ENCODE peak calls at places on chromosomes 7 and 10, in four cellular contexts. One of them, this sample, is unnamed.
A peak's percentile ranks its signal among the peaks of the same experiment; 100 is the strongest.

GRCh38 chr7:1531263-1531978 is 919 bp downstream of the MAFK start:
- DNase-seq in HepG2: no peak
- DNase-seq in Panc1: no peak
- DNase-seq in K562: peak; percentile 42
- DNase-seq in this sample: no peak

GRCh38 chr7:48193421-48193820 is 22.2 kb downstream of the ABCA13 start:
- DNase-seq in HepG2: no peak
- DNase-seq in Panc1: no peak
- DNase-seq in K562: no peak
- DNase-seq in this sample: no peak

GRCh38 chr10:75335191-75335590 is 66.4 kb downstream of the ZNF503 start:
- DNase-seq in HepG2: no peak
- DNase-seq in Panc1: no peak
- DNase-seq in K562: no peak
- DNase-seq in this sample: no peak

GRCh38 chr7:27165089-27165654 is at the start of gene HOXA9:
- DNase-seq in HepG2: no peak
- DNase-seq in Panc1: no peak
- DNase-seq in K562: no peak
- DNase-seq in this sample: peak; percentile 94

GRCh38 chr7:105691692-105692564 is 110.6 kb upstream of the EFCAB10 start:
- DNase-seq in HepG2: no peak
- DNase-seq in Panc1: no peak
- DNase-seq in K562: no peak
- DNase-seq in this sample: no peak

GRCh38 chr7:101814996-101815825 is 2.2 kb upstream of the CUX1 start:
- DNase-seq in HepG2: no peak
- DNase-seq in Panc1: no peak
- DNase-seq in K562: peak; percentile 92
- DNase-seq in this sample: no peak

GRCh38 chr10:47415520-47416304 is 31.6 kb upstream of the ZNF488 start:
- DNase-seq in HepG2: no peak
- DNase-seq in Panc1: no peak
- DNase-seq in K562: no peak
- DNase-seq in this sample: no peak

GRCh38 chr7:94182721-94183120 is 178.6 kb upstream of the BET1 start:
- DNase-seq in HepG2: no peak
- DNase-seq in Panc1: no peak
- DNase-seq in K562: no peak
- DNase-seq in this sample: no peak

GRCh38 chr7:15309891-15310290 is 251.9 kb downstream of the AGMO start:
- DNase-seq in HepG2: no peak
- DNase-seq in Panc1: no peak
- DNase-seq in K562: no peak
- DNase-seq in this sample: no peak

GRCh38 chr10:72261323-72262018 is 12.3 kb upstream of the DDIT4 start:
- DNase-seq in HepG2: no peak
- DNase-seq in Panc1: no peak
- DNase-seq in K562: peak; percentile 70
- DNase-seq in this sample: no peak

GRCh38 chr10:27482984-27483956 is 20.8 kb upstream of the RAB18 start:
- DNase-seq in HepG2: no peak
- DNase-seq in Panc1: no peak
- DNase-seq in K562: no peak
- DNase-seq in this sample: no peak

GRCh38 chr7:102050864-102051460 is 233.5 kb downstream of the CUX1 start:
- DNase-seq in HepG2: no peak
- DNase-seq in Panc1: no peak
- DNase-seq in K562: no peak
- DNase-seq in this sample: no peak

GRCh38 chr10:133388265-133388972 is 5.5 kb upstream of the MTG1 start:
- DNase-seq in HepG2: peak; percentile 21
- DNase-seq in Panc1: no peak
- DNase-seq in K562: peak; percentile 22
- DNase-seq in this sample: no peak

GRCh38 chr7:40579401-40579800 is 444.6 kb downstream of the SUGCT start:
- DNase-seq in HepG2: no peak
- DNase-seq in Panc1: no peak
- DNase-seq in K562: no peak
- DNase-seq in this sample: no peak

GRCh38 chr7:27130540-27131389 is at the start of gene HOXA4:
- DNase-seq in HepG2: peak; percentile 77
- DNase-seq in Panc1: no peak
- DNase-seq in K562: no peak
- DNase-seq in this sample: no peak

GRCh38 chr10:21634599-21635365 is 100.8 kb downstream of the MLLT10 start:
- DNase-seq in HepG2: no peak
- DNase-seq in Panc1: no peak
- DNase-seq in K562: no peak
- DNase-seq in this sample: no peak

GRCh38 chr7:84058311-84059076 is 136.1 kb downstream of the SEMA3A start:
- DNase-seq in HepG2: peak; percentile 82
- DNase-seq in Panc1: no peak
- DNase-seq in K562: no peak
- DNase-seq in this sample: no peak

GRCh38 chr7:90271753-90272152 is 26.8 kb downstream of the CFAP69 start:
- DNase-seq in HepG2: peak; percentile 59
- DNase-seq in Panc1: no peak
- DNase-seq in K562: no peak
- DNase-seq in this sample: no peak

GRCh38 chr10:131937832-131938231 is 37.0 kb downstream of the PPP2R2D start:
- DNase-seq in HepG2: no peak
- DNase-seq in Panc1: no peak
- DNase-seq in K562: no peak
- DNase-seq in this sample: no peak

GRCh38 chr10:113958631-113959382 is 84.9 kb upstream of the ADRB1 start:
- DNase-seq in HepG2: peak; percentile 88
- DNase-seq in Panc1: no peak
- DNase-seq in K562: no peak
- DNase-seq in this sample: peak; percentile 82

GRCh38 chr7:20140278-20141058 is 76.7 kb downstream of the MACC1 start:
- DNase-seq in HepG2: no peak
- DNase-seq in Panc1: no peak
- DNase-seq in K562: no peak
- DNase-seq in this sample: no peak

GRCh38 chr7:44489955-44490350 is 505 bp downstream of the NUDCD3 start:
- DNase-seq in HepG2: no peak
- DNase-seq in Panc1: no peak
- DNase-seq in K562: peak; percentile 48
- DNase-seq in this sample: no peak

GRCh38 chr10:98016781-98017475 is 13.5 kb downstream of the CRTAC1 start:
- DNase-seq in HepG2: no peak
- DNase-seq in Panc1: no peak
- DNase-seq in K562: no peak
- DNase-seq in this sample: no peak

GRCh38 chr7:1049006-1049741 is 4.8 kb downstream of the GPR146 start:
- DNase-seq in HepG2: no peak
- DNase-seq in Panc1: no peak
- DNase-seq in K562: no peak
- DNase-seq in this sample: no peak

GRCh38 chr10:14569274-14570060 is 205.2 kb downstream of the FAM107B start:
- DNase-seq in HepG2: no peak
- DNase-seq in Panc1: no peak
- DNase-seq in K562: no peak
- DNase-seq in this sample: no peak

DNA sequence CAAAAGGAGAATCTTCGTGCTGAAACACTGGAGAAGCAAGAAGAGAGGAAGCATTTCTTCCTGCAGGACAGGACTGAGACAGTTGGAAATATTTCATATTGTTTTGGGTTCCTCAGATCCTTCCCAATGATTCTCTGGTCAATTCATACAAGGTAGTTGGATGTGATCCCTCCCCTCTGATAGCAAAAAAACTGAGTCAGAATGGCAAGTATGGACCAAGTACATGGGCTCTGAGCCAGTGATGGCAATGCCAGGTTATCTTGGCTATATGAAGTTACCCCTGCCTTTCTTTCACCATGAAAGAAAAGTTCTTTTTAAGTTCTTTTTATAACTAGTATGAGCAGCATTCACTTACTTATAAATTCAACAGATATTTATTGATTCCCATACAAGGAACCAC is 124.4 kb upstream of the PTPRZ1 start:
- DNase-seq in HepG2: no peak
- DNase-seq in Panc1: no peak
- DNase-seq in K562: no peak
- DNase-seq in this sample: no peak
- TF ChIP-seq TCF7L2 in HepG2: no peak
- TF ChIP-seq TCF7L2 in Panc1: no peak
- TF ChIP-seq TCF7L2 in K562: no peak
- TF ChIP-seq TCF7L2 in this sample: no peak

GRCh38 chr10:80279146-80279545 is 10.3 kb downstream of the MAT1A start:
- DNase-seq in HepG2: no peak
- DNase-seq in Panc1: no peak
- DNase-seq in K562: peak; percentile 4
- DNase-seq in this sample: no peak

GRCh38 chr10:80278480-80278879 is 11.0 kb downstream of the MAT1A start:
- DNase-seq in HepG2: no peak
- DNase-seq in Panc1: no peak
- DNase-seq in K562: peak; percentile 4
- DNase-seq in this sample: no peak

GRCh38 chr10:80277016-80277415 is 12.4 kb downstream of the MAT1A start:
- DNase-seq in HepG2: no peak
- DNase-seq in Panc1: no peak
- DNase-seq in K562: peak; percentile 1
- DNase-seq in this sample: no peak

GRCh38 chr10:80276335-80276734 is 13.1 kb downstream of the MAT1A start:
- DNase-seq in HepG2: no peak
- DNase-seq in Panc1: no peak
- DNase-seq in K562: peak; percentile 7
- DNase-seq in this sample: no peak

GRCh38 chr10:80277567-80278250 is 11.7 kb downstream of the MAT1A start:
- DNase-seq in HepG2: no peak
- DNase-seq in Panc1: no peak
- DNase-seq in K562: peak; percentile 16
- DNase-seq in this sample: no peak
- TF ChIP-seq TCF7L2 in HepG2: no peak
- TF ChIP-seq TCF7L2 in Panc1: no peak
- TF ChIP-seq TCF7L2 in K562: no peak
- TF ChIP-seq TCF7L2 in this sample: no peak

DNA sequence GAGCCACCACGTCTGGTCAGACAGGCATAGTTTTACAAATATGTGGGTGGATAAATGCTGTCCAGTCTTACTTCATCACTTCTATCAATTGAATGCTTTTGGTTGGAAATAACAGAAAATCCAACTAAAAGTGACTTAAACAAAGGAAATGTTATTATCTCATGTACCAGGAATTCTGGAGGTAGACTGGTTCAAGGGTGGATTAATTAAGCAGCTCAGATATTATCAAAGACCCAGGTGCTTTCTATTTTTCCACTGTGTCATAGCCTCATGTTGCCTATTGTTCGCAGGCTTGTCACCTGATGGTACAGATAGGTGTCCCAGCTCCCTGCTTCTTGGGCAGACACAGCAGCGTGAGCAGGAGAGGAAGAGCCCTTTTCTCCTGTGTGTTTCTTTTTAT is 156.1 kb upstream of the CTBP2 start:
- DNase-seq in HepG2: no peak
- DNase-seq in Panc1: no peak
- DNase-seq in K562: no peak
- DNase-seq in this sample: no peak
- TF ChIP-seq TCF7L2 in HepG2: no peak
- TF ChIP-seq TCF7L2 in Panc1: no peak
- TF ChIP-seq TCF7L2 in K562: no peak
- TF ChIP-seq TCF7L2 in this sample: no peak

GRCh38 chr7:17942231-17942630 is 1.9 kb upstream of the SNX13 start:
- DNase-seq in HepG2: no peak
- DNase-seq in Panc1: no peak
- DNase-seq in K562: no peak
- DNase-seq in this sample: no peak

GRCh38 chr7:17941171-17941490 is 837 bp upstream of the SNX13 start:
- DNase-seq in HepG2: peak; percentile 18
- DNase-seq in Panc1: no peak
- DNase-seq in K562: no peak
- DNase-seq in this sample: no peak

GRCh38 chr7:17939111-17939669 is 1.1 kb downstream of the SNX13 start:
- DNase-seq in HepG2: peak; percentile 16
- DNase-seq in Panc1: no peak
- DNase-seq in K562: no peak
- DNase-seq in this sample: no peak

GRCh38 chr7:17939670-17940301 is 508 bp downstream of the SNX13 start:
- DNase-seq in HepG2: peak; percentile 13
- DNase-seq in Panc1: peak; percentile 24
- DNase-seq in K562: peak; percentile 65
- DNase-seq in this sample: no peak

GRCh38 chr7:17940302-17941170 is at the start of gene SNX13:
- DNase-seq in HepG2: peak; percentile 87
- DNase-seq in Panc1: peak; percentile 65
- DNase-seq in K562: peak; percentile 94
- DNase-seq in this sample: peak; percentile 78
- TF ChIP-seq TCF7L2 in HepG2: no peak
- TF ChIP-seq TCF7L2 in Panc1: peak; percentile 58
- TF ChIP-seq TCF7L2 in K562: no peak
- TF ChIP-seq TCF7L2 in this sample: no peak

GRCh38 chr7:130943336-130943901 is 209.4 kb upstream of the KLF14 start:
- DNase-seq in HepG2: no peak
- DNase-seq in Panc1: peak; percentile 82
- DNase-seq in K562: peak; percentile 56
- DNase-seq in this sample: no peak
- TF ChIP-seq TCF7L2 in HepG2: no peak
- TF ChIP-seq TCF7L2 in Panc1: no peak
- TF ChIP-seq TCF7L2 in K562: no peak
- TF ChIP-seq TCF7L2 in this sample: no peak

DNA sequence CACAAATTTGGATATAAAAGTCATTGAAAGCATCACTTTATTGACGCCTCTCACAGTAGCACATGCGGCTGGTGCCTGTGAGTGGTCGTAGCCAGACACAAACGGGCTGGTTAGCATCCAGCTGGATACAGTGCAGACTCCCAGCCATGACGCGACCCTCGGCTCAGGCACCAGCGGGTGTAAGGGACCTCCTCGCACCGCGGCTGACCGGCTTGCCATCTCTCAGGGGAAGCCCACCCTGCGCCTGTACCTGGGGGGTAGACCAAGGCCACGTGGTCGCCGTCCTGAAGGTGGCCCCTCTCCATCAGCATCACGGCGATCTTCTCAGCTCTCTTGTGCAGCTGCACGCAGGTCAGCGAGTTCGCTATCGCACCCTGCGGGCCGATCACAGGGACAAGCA is 213.8 kb downstream of the ZMYND11 start:
- DNase-seq in HepG2: no peak
- DNase-seq in Panc1: no peak
- DNase-seq in K562: no peak
- DNase-seq in this sample: no peak
- TF ChIP-seq TCF7L2 in HepG2: no peak
- TF ChIP-seq TCF7L2 in Panc1: no peak
- TF ChIP-seq TCF7L2 in K562: no peak
- TF ChIP-seq TCF7L2 in this sample: no peak